ENCODE peak calls at places on chromosomes 7 and 10, in seven cellular contexts. One of them, this sample, is unnamed.
A peak's percentile ranks its signal among the peaks of the same experiment; 100 is the strongest.

GRCh38 chr10:13984647-13985155 is 346.0 kb downstream of the FRMD4A start:
- DNase-seq in MM.1S: no peak
- DNase-seq in neural progenitor cell: no peak
- DNase-seq in GM23338: no peak
- DNase-seq in GM23248: peak; percentile 97
- DNase-seq in SK-N-SH: no peak
- DNase-seq in PC-3: peak; percentile 90
- DNase-seq in this sample: peak; percentile 74

GRCh38 chr7:128391805-128392204 is 18.0 kb downstream of the IMPDH1 start:
- DNase-seq in MM.1S: no peak
- DNase-seq in neural progenitor cell: no peak
- DNase-seq in GM23338: no peak
- DNase-seq in GM23248: no peak
- DNase-seq in SK-N-SH: peak; percentile 20
- DNase-seq in PC-3: no peak
- DNase-seq in this sample: no peak

GRCh38 chr7:87448427-87448826 is 27.1 kb downstream of the ABCB4 start:
- DNase-seq in MM.1S: no peak
- DNase-seq in neural progenitor cell: peak; percentile 45
- DNase-seq in GM23338: no peak
- DNase-seq in GM23248: no peak
- DNase-seq in SK-N-SH: peak; percentile 30
- DNase-seq in PC-3: no peak
- DNase-seq in this sample: no peak

GRCh38 chr7:95845007-95845406 is 72.7 kb downstream of the DYNC1I1 start:
- DNase-seq in MM.1S: peak; percentile 29
- DNase-seq in neural progenitor cell: no peak
- DNase-seq in GM23338: no peak
- DNase-seq in GM23248: peak; percentile 34
- DNase-seq in SK-N-SH: no peak
- DNase-seq in PC-3: no peak
- DNase-seq in this sample: no peak

GRCh38 chr7:28474267-28474618 is 61.9 kb downstream of the CREB5 start:
- DNase-seq in MM.1S: no peak
- DNase-seq in neural progenitor cell: no peak
- DNase-seq in GM23338: no peak
- DNase-seq in GM23248: peak; percentile 15
- DNase-seq in SK-N-SH: no peak
- DNase-seq in PC-3: no peak
- DNase-seq in this sample: no peak

GRCh38 chr7:152054377-152055230 is 29.1 kb downstream of the GALNT11 start:
- DNase-seq in MM.1S: no peak
- DNase-seq in neural progenitor cell: no peak
- DNase-seq in GM23338: peak; percentile 23
- DNase-seq in GM23248: peak; percentile 95
- DNase-seq in SK-N-SH: no peak
- DNase-seq in PC-3: no peak
- DNase-seq in this sample: no peak

GRCh38 chr7:156497776-156498509 is 142.6 kb upstream of the RNF32 start:
- DNase-seq in MM.1S: no peak
- DNase-seq in neural progenitor cell: no peak
- DNase-seq in GM23338: no peak
- DNase-seq in GM23248: no peak
- DNase-seq in SK-N-SH: no peak
- DNase-seq in PC-3: no peak
- DNase-seq in this sample: no peak

GRCh38 chr10:133332936-133333699 is 3.6 kb downstream of the CALY start:
- DNase-seq in MM.1S: no peak
- DNase-seq in neural progenitor cell: no peak
- DNase-seq in GM23338: no peak
- DNase-seq in GM23248: no peak
- DNase-seq in SK-N-SH: no peak
- DNase-seq in PC-3: no peak
- DNase-seq in this sample: no peak

GRCh38 chr7:114368492-114368891 is 46.1 kb upstream of the FOXP2 start:
- DNase-seq in MM.1S: no peak
- DNase-seq in neural progenitor cell: no peak
- DNase-seq in GM23338: no peak
- DNase-seq in GM23248: no peak
- DNase-seq in SK-N-SH: no peak
- DNase-seq in PC-3: no peak
- DNase-seq in this sample: no peak

GRCh38 chr7:157691521-157692155 is 354.8 kb downstream of the DNAJB6 start:
- DNase-seq in MM.1S: no peak
- DNase-seq in neural progenitor cell: peak; percentile 52
- DNase-seq in GM23338: no peak
- DNase-seq in GM23248: no peak
- DNase-seq in SK-N-SH: peak; percentile 56
- DNase-seq in PC-3: no peak
- DNase-seq in this sample: no peak

GRCh38 chr10:119441151-119441821 is 101.2 kb downstream of the RGS10 start:
- DNase-seq in MM.1S: no peak
- DNase-seq in neural progenitor cell: no peak
- DNase-seq in GM23338: no peak
- DNase-seq in GM23248: peak; percentile 96
- DNase-seq in SK-N-SH: no peak
- DNase-seq in PC-3: no peak
- DNase-seq in this sample: no peak

GRCh38 chr10:35231646-35232045 is 104.7 kb upstream of the CCNY start:
- DNase-seq in MM.1S: no peak
- DNase-seq in neural progenitor cell: no peak
- DNase-seq in GM23338: no peak
- DNase-seq in GM23248: no peak
- DNase-seq in SK-N-SH: no peak
- DNase-seq in PC-3: no peak
- DNase-seq in this sample: no peak

GRCh38 chr7:29969706-29970105 is 19.9 kb downstream of the SCRN1 start:
- DNase-seq in MM.1S: no peak
- DNase-seq in neural progenitor cell: no peak
- DNase-seq in GM23338: no peak
- DNase-seq in GM23248: no peak
- DNase-seq in SK-N-SH: no peak
- DNase-seq in PC-3: no peak
- DNase-seq in this sample: no peak

GRCh38 chr10:33344676-33345075 is 10.2 kb upstream of the NRP1 start:
- DNase-seq in MM.1S: no peak
- DNase-seq in neural progenitor cell: no peak
- DNase-seq in GM23338: no peak
- DNase-seq in GM23248: no peak
- DNase-seq in SK-N-SH: no peak
- DNase-seq in PC-3: no peak
- DNase-seq in this sample: no peak

GRCh38 chr10:117362313-117362712 is 12.9 kb downstream of the PDZD8 start:
- DNase-seq in MM.1S: no peak
- DNase-seq in neural progenitor cell: no peak
- DNase-seq in GM23338: no peak
- DNase-seq in GM23248: peak; percentile 44
- DNase-seq in SK-N-SH: no peak
- DNase-seq in PC-3: peak; percentile 32
- DNase-seq in this sample: no peak

GRCh38 chr10:12181065-12181775 is 14.5 kb downstream of the NUDT5 start:
- DNase-seq in MM.1S: no peak
- DNase-seq in neural progenitor cell: no peak
- DNase-seq in GM23338: no peak
- DNase-seq in GM23248: no peak
- DNase-seq in SK-N-SH: no peak
- DNase-seq in PC-3: peak; percentile 3
- DNase-seq in this sample: no peak

GRCh38 chr10:60800918-60801317 is 22.6 kb downstream of the CDK1 start:
- DNase-seq in MM.1S: no peak
- DNase-seq in neural progenitor cell: no peak
- DNase-seq in GM23338: no peak
- DNase-seq in GM23248: no peak
- DNase-seq in SK-N-SH: no peak
- DNase-seq in PC-3: no peak
- DNase-seq in this sample: no peak
- H3F3A ChIP-seq in MM.1S: peaks cover 6% of the 10 kb centered on the region
- H3F3A ChIP-seq in neural progenitor cell: peaks cover 29% of the 10 kb centered on the region
- H3F3A ChIP-seq in GM23338: no peaks in the 10 kb centered on the region
- H3F3A ChIP-seq in GM23248: no peaks in the 10 kb centered on the region
- H3F3A ChIP-seq in SK-N-SH: no peaks in the 10 kb centered on the region
- H3F3A ChIP-seq in PC-3: peaks cover 9% of the 10 kb centered on the region
- H3F3A ChIP-seq in this sample: peaks cover 23% of the 10 kb centered on the region

GRCh38 chr10:327889-328809 is 192.9 kb downstream of the ZMYND11 start:
- DNase-seq in MM.1S: no peak
- DNase-seq in neural progenitor cell: no peak
- DNase-seq in GM23338: no peak
- DNase-seq in GM23248: no peak
- DNase-seq in SK-N-SH: no peak
- DNase-seq in PC-3: no peak
- DNase-seq in this sample: no peak

GRCh38 chr10:326894-327635 is 191.8 kb downstream of the ZMYND11 start:
- DNase-seq in MM.1S: no peak
- DNase-seq in neural progenitor cell: no peak
- DNase-seq in GM23338: no peak
- DNase-seq in GM23248: no peak
- DNase-seq in SK-N-SH: no peak
- DNase-seq in PC-3: no peak
- DNase-seq in this sample: no peak

GRCh38 chr10:326350-326749 is 191.1 kb downstream of the ZMYND11 start:
- DNase-seq in MM.1S: no peak
- DNase-seq in neural progenitor cell: peak; percentile 16
- DNase-seq in GM23338: no peak
- DNase-seq in GM23248: no peak
- DNase-seq in SK-N-SH: no peak
- DNase-seq in PC-3: no peak
- DNase-seq in this sample: no peak

GRCh38 chr10:331186-331585 is 195.9 kb downstream of the ZMYND11 start:
- DNase-seq in MM.1S: no peak
- DNase-seq in neural progenitor cell: no peak
- DNase-seq in GM23338: no peak
- DNase-seq in GM23248: no peak
- DNase-seq in SK-N-SH: no peak
- DNase-seq in PC-3: no peak
- DNase-seq in this sample: no peak

DNA sequence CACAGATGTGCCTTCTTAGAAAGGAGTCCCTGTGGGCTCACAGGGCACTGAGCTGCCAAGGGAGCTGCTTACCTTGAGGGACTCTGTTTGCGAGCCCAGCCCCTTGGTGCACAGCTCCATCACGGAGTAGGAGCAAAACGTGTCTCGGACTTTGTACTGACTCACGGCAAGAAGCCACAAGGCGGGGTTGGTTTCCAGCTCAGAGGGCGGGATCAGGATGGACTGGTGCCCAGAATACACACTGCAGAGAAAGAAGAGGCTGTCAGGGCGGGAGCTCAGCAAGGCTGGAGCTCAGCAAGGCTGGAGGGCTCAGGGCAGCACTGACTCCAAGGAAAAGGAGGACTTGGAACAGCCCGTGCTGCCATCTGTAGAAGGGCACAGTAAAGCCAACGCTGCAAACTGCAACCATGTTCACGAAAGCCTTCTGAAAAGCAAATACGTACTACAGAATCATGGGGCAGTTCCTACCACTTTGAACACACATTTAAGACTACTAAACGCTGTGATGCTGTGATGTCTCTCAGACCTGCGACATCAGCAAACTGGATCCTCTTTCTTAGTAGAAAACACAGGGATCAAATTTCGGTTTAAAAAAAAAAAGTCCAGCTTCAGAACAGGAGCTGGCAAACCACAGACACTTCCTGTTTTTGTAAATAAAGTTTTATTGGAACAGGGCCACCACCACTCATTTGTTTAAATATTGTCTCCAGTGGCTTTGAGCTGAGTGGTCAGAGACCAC is 194.3 kb downstream of the ZMYND11 start:
- DNase-seq in MM.1S: peak; percentile 57
- DNase-seq in neural progenitor cell: peak; percentile 43
- DNase-seq in GM23338: peak; percentile 37
- DNase-seq in GM23248: peak; percentile 98
- DNase-seq in SK-N-SH: no peak
- DNase-seq in PC-3: peak; percentile 85
- DNase-seq in this sample: peak; percentile 79
- H3F3A ChIP-seq in MM.1S: no peaks in the 10 kb centered on the region
- H3F3A ChIP-seq in neural progenitor cell: peaks cover 6% of the 10 kb centered on the region
- H3F3A ChIP-seq in GM23338: no peaks in the 10 kb centered on the region
- H3F3A ChIP-seq in GM23248: peaks cover 31% of the 10 kb centered on the region
- H3F3A ChIP-seq in SK-N-SH: peaks cover 29% of the 10 kb centered on the region
- H3F3A ChIP-seq in PC-3: no peaks in the 10 kb centered on the region
- H3F3A ChIP-seq in this sample: no peaks in the 10 kb centered on the region

DNA sequence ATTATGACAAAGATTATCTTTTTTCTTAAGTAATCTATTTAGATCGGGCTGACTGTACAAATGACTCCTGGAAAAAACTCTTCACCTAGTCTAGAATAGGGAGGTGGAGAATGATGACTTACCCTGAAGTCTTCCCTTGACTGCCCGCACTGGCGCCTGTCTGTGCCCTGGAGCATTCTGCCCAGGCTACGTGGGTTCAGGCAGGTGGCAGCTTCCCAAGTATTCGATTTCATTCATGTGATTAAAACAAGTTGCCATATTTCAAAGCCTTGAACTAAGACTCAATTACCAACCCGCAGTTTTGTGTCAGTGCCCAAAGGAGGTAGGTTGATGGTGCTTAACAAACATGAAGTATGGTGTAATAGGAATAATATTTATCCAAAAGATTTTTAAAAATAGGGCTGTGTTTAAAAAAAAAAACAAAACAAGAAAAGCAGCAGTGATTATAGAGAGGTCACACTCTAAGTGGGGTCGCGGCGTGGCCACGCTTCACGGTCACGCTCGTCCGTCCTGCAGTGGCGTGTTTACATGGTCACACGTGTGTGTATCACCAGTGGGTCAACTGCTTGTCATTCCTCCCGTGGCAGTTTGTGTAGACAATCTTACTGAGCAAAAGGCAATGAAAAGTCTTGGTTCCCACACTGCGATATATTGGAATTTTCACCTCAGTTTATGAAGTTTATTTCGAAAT is 10.8 kb downstream of the INSIG1 start:
- DNase-seq in MM.1S: no peak
- DNase-seq in neural progenitor cell: no peak
- DNase-seq in GM23338: no peak
- DNase-seq in GM23248: no peak
- DNase-seq in SK-N-SH: no peak
- DNase-seq in PC-3: no peak
- DNase-seq in this sample: no peak
- H3F3A ChIP-seq in MM.1S: peaks cover 47% of the 10 kb centered on the region
- H3F3A ChIP-seq in neural progenitor cell: peaks cover 12% of the 10 kb centered on the region
- H3F3A ChIP-seq in GM23338: no peaks in the 10 kb centered on the region
- H3F3A ChIP-seq in GM23248: peaks cover 38% of the 10 kb centered on the region
- H3F3A ChIP-seq in SK-N-SH: no peaks in the 10 kb centered on the region
- H3F3A ChIP-seq in PC-3: no peaks in the 10 kb centered on the region
- H3F3A ChIP-seq in this sample: peaks cover 74% of the 10 kb centered on the region

GRCh38 chr10:60235001-60235400 is 154.7 kb downstream of the ANK3 start:
- DNase-seq in MM.1S: no peak
- DNase-seq in neural progenitor cell: no peak
- DNase-seq in GM23338: no peak
- DNase-seq in GM23248: peak; percentile 51
- DNase-seq in SK-N-SH: no peak
- DNase-seq in PC-3: peak; percentile 77
- DNase-seq in this sample: no peak

GRCh38 chr10:60234531-60234930 is 155.1 kb downstream of the ANK3 start:
- DNase-seq in MM.1S: no peak
- DNase-seq in neural progenitor cell: no peak
- DNase-seq in GM23338: no peak
- DNase-seq in GM23248: no peak
- DNase-seq in SK-N-SH: no peak
- DNase-seq in PC-3: no peak
- DNase-seq in this sample: no peak

DNA sequence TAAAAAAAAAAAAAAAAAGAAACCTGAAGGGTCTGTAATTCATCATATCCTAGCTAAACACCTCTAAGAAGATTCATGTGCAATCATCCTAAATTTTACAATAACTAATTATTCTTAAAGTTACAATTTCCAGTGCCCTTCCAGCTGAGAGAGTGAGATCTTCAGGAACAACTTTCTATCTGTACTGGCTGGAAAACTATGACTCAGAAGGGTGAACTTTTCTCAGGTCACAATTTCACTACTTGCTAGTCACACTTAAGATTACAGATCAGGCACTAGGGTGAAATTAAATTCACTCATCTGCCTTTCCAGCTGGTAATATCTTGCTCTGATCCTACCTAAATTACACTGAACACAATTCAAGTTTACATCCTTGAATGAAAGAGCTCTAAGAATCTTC is 158.8 kb downstream of the ANK3 start:
- DNase-seq in MM.1S: no peak
- DNase-seq in neural progenitor cell: no peak
- DNase-seq in GM23338: no peak
- DNase-seq in GM23248: peak; percentile 48
- DNase-seq in SK-N-SH: no peak
- DNase-seq in PC-3: peak; percentile 23
- DNase-seq in this sample: no peak
- H3F3A ChIP-seq in MM.1S: no peaks in the 10 kb centered on the region
- H3F3A ChIP-seq in neural progenitor cell: no peaks in the 10 kb centered on the region
- H3F3A ChIP-seq in GM23338: no peaks in the 10 kb centered on the region
- H3F3A ChIP-seq in GM23248: no peaks in the 10 kb centered on the region
- H3F3A ChIP-seq in SK-N-SH: peaks cover 6% of the 10 kb centered on the region
- H3F3A ChIP-seq in PC-3: no peaks in the 10 kb centered on the region
- H3F3A ChIP-seq in this sample: no peaks in the 10 kb centered on the region

This sample was measured in PC-9.